ENCODE peak calls at places on chromosome 14, in five cellular contexts. Z is activated T-helper 9 cell treated with anti-CD3 and anti-CD28 coated beads, Interleukin-2, amount 50 U/mL, for 16 hours; R is NCI-H510A treated with DMSO at 0.1 percent for 48 hours; D is AG09319; B is T-helper 1 cell. K is an unnamed sample.

GRCh38 chr14:99930420-99931274 is 134.6 kb upstream of the EVL start:
- DNase-seq in R (no peak), D (no peak), Z (no peak), B (no peak), K (no peak)

GRCh38 chr14:70359076-70359424 is 433 bp downstream of the COX16 start:
- DNase-seq in Z (no peak), R (no peak), B (no peak), D (no peak), K (no peak)

GRCh38 chr14:40164083-40164482 is 731.9 kb upstream of the FBXO33 start:
- DNase-seq in D (no peak), Z (no peak), R (no peak), B (no peak), K (no peak)

GRCh38 chr14:35405304-35405996 is 901 bp upstream of the NFKBIA start:
- DNase-seq in Z (no peak), D (no peak), R (peak; percentile 56), B (no peak), K (no peak)

GRCh38 chr14:52458721-52459085 is 93.6 kb downstream of the TXNDC16 start:
- DNase-seq in B (no peak), Z (no peak), D (no peak), R (no peak), K (no peak)

GRCh38 chr14:22977684-22978486 is 4.5 kb downstream of the AJUBA start:
- DNase-seq in R (no peak), B (no peak), Z (no peak), D (no peak), K (peak; percentile 47)

GRCh38 chr14:98946995-98947394 is 325.0 kb downstream of the BCL11B start:
- DNase-seq in R (no peak), Z (no peak), D (no peak), B (no peak), K (no peak)

GRCh38 chr14:83342590-83342989 is 1808.9 kb upstream of the SEL1L start:
- DNase-seq in B (no peak), R (no peak), D (peak; percentile 47), Z (no peak), K (no peak)

GRCh38 chr14:57275023-57275664 is 6.4 kb downstream of the AP5M1 start:
- DNase-seq in Z (no peak), D (no peak), B (no peak), R (no peak), K (no peak)

GRCh38 chr14:59769586-59769985 is 101.0 kb downstream of the RTN1 start:
- DNase-seq in B (no peak), D (no peak), R (no peak), Z (no peak), K (no peak)

GRCh38 chr14:72550513-72550912 is 343.4 kb downstream of the DPF3 start:
- DNase-seq in Z (no peak), D (no peak), R (no peak), B (no peak), K (no peak)

GRCh38 chr14:58191763-58192596 is 8.0 kb upstream of the ACTR10 start:
- DNase-seq in B (no peak), D (no peak), Z (no peak), R (peak; percentile 15), K (no peak)

GRCh38 chr14:92625213-92625612 is 111.6 kb downstream of the RIN3 start:
- DNase-seq in D (peak; percentile 83), R (no peak), Z (no peak), B (no peak), K (no peak)

GRCh38 chr14:32507029-32507984 is 178.2 kb downstream of the AKAP6 start:
- DNase-seq in R (no peak), Z (no peak), B (no peak), D (peak; percentile 68), K (no peak)

GRCh38 chr14:93683241-93683640 is 105.0 kb downstream of the PRIMA1 start:
- DNase-seq in R (no peak), D (no peak), Z (no peak), B (no peak), K (no peak)

GRCh38 chr14:103746706-103747105 is 31.1 kb downstream of the ZFYVE21 start:
- DNase-seq in R (no peak), Z (no peak), D (no peak), B (no peak), K (no peak)

GRCh38 chr14:61610900-61611299 is 84.4 kb upstream of the HIF1A start:
- DNase-seq in Z (no peak), B (no peak), R (no peak), D (no peak), K (no peak)

GRCh38 chr14:70665448-70666363 is 24.0 kb downstream of the TTC9 start:
- DNase-seq in R (peak; percentile 62), D (no peak), B (no peak), Z (no peak), K (no peak)

GRCh38 chr14:20714593-20715250 is 26.2 kb downstream of the ANG start:
- DNase-seq in B (no peak), R (no peak), Z (no peak), D (no peak), K (no peak)

GRCh38 chr14:72737560-72737943 is 156.3 kb downstream of the DPF3 start:
- DNase-seq in D (no peak), Z (no peak), B (no peak), R (no peak), K (no peak)

GRCh38 chr14:59576332-59577294 is at the start of gene CCDC175:
- DNase-seq in R (peak; percentile 82), Z (peak; percentile 74), B (peak; percentile 74), D (peak; percentile 29), K (peak; percentile 98)